ENCODE peak calls at places on chromosomes 7 and 10, in eight cellular contexts. One of them, this sample, is unnamed.

GRCh38 chr10:125023862-125024495 is 82.1 kb downstream of the ZRANB1 start:
- DNase-seq in body of pancreas: peak; percentile 70
- DNase-seq in prostate gland: peak; percentile 69
- DNase-seq in stomach: peak; percentile 66
- DNase-seq in H1: no peak
- DNase-seq in IMR-90: no peak
- DNase-seq in suprapubic skin: no peak
- DNase-seq in ovary: peak; percentile 82
- DNase-seq in this sample: no peak

GRCh38 chr7:150595361-150595760 is 28.2 kb downstream of the GIMAP4 start:
- DNase-seq in body of pancreas: no peak
- DNase-seq in prostate gland: no peak
- DNase-seq in stomach: no peak
- DNase-seq in H1: no peak
- DNase-seq in IMR-90: no peak
- DNase-seq in suprapubic skin: no peak
- DNase-seq in ovary: no peak
- DNase-seq in this sample: no peak

GRCh38 chr10:2935647-2936386 is 131.5 kb upstream of the PFKP start:
- DNase-seq in body of pancreas: no peak
- DNase-seq in prostate gland: no peak
- DNase-seq in stomach: no peak
- DNase-seq in H1: peak; percentile 43
- DNase-seq in IMR-90: no peak
- DNase-seq in suprapubic skin: no peak
- DNase-seq in ovary: no peak
- DNase-seq in this sample: peak; percentile 60

GRCh38 chr7:140923358-140924006 is 1.2 kb downstream of the BRAF start:
- DNase-seq in body of pancreas: peak; percentile 18
- DNase-seq in prostate gland: peak; percentile 10
- DNase-seq in stomach: no peak
- DNase-seq in H1: no peak
- DNase-seq in IMR-90: no peak
- DNase-seq in suprapubic skin: no peak
- DNase-seq in ovary: peak; percentile 19
- DNase-seq in this sample: no peak

GRCh38 chr10:86813101-86813500 is 56.7 kb downstream of the BMPR1A start:
- DNase-seq in body of pancreas: no peak
- DNase-seq in prostate gland: no peak
- DNase-seq in stomach: no peak
- DNase-seq in H1: no peak
- DNase-seq in IMR-90: no peak
- DNase-seq in suprapubic skin: no peak
- DNase-seq in ovary: no peak
- DNase-seq in this sample: no peak

GRCh38 chr10:114057845-114058244 is 14.2 kb downstream of the ADRB1 start:
- DNase-seq in body of pancreas: no peak
- DNase-seq in prostate gland: no peak
- DNase-seq in stomach: no peak
- DNase-seq in H1: no peak
- DNase-seq in IMR-90: no peak
- DNase-seq in suprapubic skin: no peak
- DNase-seq in ovary: no peak
- DNase-seq in this sample: no peak

GRCh38 chr7:36348256-36348655 is 41.4 kb upstream of the ANLN start:
- DNase-seq in body of pancreas: no peak
- DNase-seq in prostate gland: no peak
- DNase-seq in stomach: no peak
- DNase-seq in H1: no peak
- DNase-seq in IMR-90: peak; percentile 59
- DNase-seq in suprapubic skin: no peak
- DNase-seq in ovary: no peak
- DNase-seq in this sample: no peak

GRCh38 chr10:110228066-110228465 is 20.7 kb downstream of the MXI1 start:
- DNase-seq in body of pancreas: no peak
- DNase-seq in prostate gland: no peak
- DNase-seq in stomach: no peak
- DNase-seq in H1: no peak
- DNase-seq in IMR-90: no peak
- DNase-seq in suprapubic skin: no peak
- DNase-seq in ovary: no peak
- DNase-seq in this sample: no peak

GRCh38 chr7:26348987-26349809 is 57.5 kb downstream of the SNX10 start:
- DNase-seq in body of pancreas: no peak
- DNase-seq in prostate gland: no peak
- DNase-seq in stomach: no peak
- DNase-seq in H1: no peak
- DNase-seq in IMR-90: no peak
- DNase-seq in suprapubic skin: no peak
- DNase-seq in ovary: no peak
- DNase-seq in this sample: no peak

GRCh38 chr7:105013818-105014724 is at the start of gene KMT2E:
- DNase-seq in body of pancreas: peak; percentile 90
- DNase-seq in prostate gland: peak; percentile 82
- DNase-seq in stomach: peak; percentile 92
- DNase-seq in H1: peak; percentile 93
- DNase-seq in IMR-90: peak; percentile 77
- DNase-seq in suprapubic skin: peak; percentile 94
- DNase-seq in ovary: peak; percentile 93
- DNase-seq in this sample: peak; percentile 97
- TF ChIP-seq POLR2A in body of pancreas: peak; percentile 62
- TF ChIP-seq POLR2A in prostate gland: peak; percentile 57
- TF ChIP-seq POLR2A in stomach: no peak
- TF ChIP-seq POLR2A in H1: no peak
- TF ChIP-seq POLR2A in IMR-90: no peak
- TF ChIP-seq POLR2A in suprapubic skin: peak; percentile 95
- TF ChIP-seq POLR2A in ovary: peak; percentile 87
- TF ChIP-seq POLR2A in this sample: no peak

DNA sequence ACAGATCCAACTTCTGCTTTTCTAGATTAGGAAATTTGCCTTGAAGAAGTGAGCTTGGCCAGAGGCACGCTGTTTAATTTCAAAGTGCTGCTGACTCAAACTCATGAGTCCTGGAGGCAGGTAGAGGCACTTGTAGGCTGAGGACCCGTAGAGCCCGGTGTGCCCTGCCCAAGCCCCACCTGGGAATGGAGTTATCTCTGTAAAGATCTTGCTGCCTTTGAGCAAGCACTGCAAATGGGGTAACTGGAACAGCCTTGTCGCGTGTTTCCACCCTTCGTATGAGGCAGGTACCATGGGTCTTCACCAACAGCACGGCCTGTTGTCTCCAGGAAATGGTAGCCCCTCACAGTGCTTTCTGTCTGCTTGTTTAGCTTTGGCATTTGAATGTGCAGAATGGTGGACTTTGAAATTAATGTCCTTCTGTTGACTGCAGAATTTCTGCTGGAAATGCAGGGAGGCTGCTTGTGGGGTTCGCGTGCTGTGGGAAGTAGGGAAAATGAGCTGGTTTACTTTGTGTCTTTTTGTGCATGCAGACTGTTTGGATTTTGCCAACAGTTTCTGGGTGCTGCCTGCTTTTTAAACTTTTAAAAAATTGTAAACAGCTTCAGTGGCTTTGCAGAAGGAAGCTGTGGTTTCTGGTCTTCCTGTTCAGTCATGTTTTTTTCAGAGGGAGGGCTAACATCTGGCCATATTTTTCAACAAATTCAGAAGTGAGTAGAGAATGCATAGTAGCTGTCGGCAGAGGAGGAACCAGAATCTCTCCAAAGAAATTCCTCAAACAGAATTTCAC is 27.2 kb downstream of the CCM2 start:
- DNase-seq in body of pancreas: no peak
- DNase-seq in prostate gland: no peak
- DNase-seq in stomach: no peak
- DNase-seq in H1: no peak
- DNase-seq in IMR-90: peak; percentile 64
- DNase-seq in suprapubic skin: no peak
- DNase-seq in ovary: no peak
- DNase-seq in this sample: peak; percentile 41
- TF ChIP-seq POLR2A in body of pancreas: no peak
- TF ChIP-seq POLR2A in prostate gland: no peak
- TF ChIP-seq POLR2A in stomach: no peak
- TF ChIP-seq POLR2A in H1: no peak
- TF ChIP-seq POLR2A in IMR-90: no peak
- TF ChIP-seq POLR2A in suprapubic skin: no peak
- TF ChIP-seq POLR2A in ovary: no peak
- TF ChIP-seq POLR2A in this sample: no peak

GRCh38 chr10:16640153-16640552 is 118.5 kb upstream of the C1QL3 start:
- DNase-seq in body of pancreas: no peak
- DNase-seq in prostate gland: no peak
- DNase-seq in stomach: no peak
- DNase-seq in H1: no peak
- DNase-seq in IMR-90: no peak
- DNase-seq in suprapubic skin: no peak
- DNase-seq in ovary: no peak
- DNase-seq in this sample: no peak
- TF ChIP-seq POLR2A in body of pancreas: no peak
- TF ChIP-seq POLR2A in prostate gland: no peak
- TF ChIP-seq POLR2A in stomach: no peak
- TF ChIP-seq POLR2A in H1: no peak
- TF ChIP-seq POLR2A in IMR-90: no peak
- TF ChIP-seq POLR2A in suprapubic skin: no peak
- TF ChIP-seq POLR2A in ovary: no peak
- TF ChIP-seq POLR2A in this sample: no peak

GRCh38 chr10:97684866-97685394 is 2.1 kb downstream of the AVPI1 start:
- DNase-seq in body of pancreas: no peak
- DNase-seq in prostate gland: no peak
- DNase-seq in stomach: no peak
- DNase-seq in H1: no peak
- DNase-seq in IMR-90: peak; percentile 51
- DNase-seq in suprapubic skin: no peak
- DNase-seq in ovary: no peak
- DNase-seq in this sample: no peak

GRCh38 chr10:97685395-97685958 is 1.6 kb downstream of the AVPI1 start:
- DNase-seq in body of pancreas: peak; percentile 49
- DNase-seq in prostate gland: no peak
- DNase-seq in stomach: peak; percentile 55
- DNase-seq in H1: no peak
- DNase-seq in IMR-90: peak; percentile 58
- DNase-seq in suprapubic skin: no peak
- DNase-seq in ovary: peak; percentile 52
- DNase-seq in this sample: no peak

GRCh38 chr10:97682042-97682441 is 5.0 kb downstream of the AVPI1 start:
- DNase-seq in body of pancreas: no peak
- DNase-seq in prostate gland: no peak
- DNase-seq in stomach: no peak
- DNase-seq in H1: no peak
- DNase-seq in IMR-90: no peak
- DNase-seq in suprapubic skin: no peak
- DNase-seq in ovary: no peak
- DNase-seq in this sample: no peak

GRCh38 chr10:97686301-97686961 is 610 bp downstream of the AVPI1 start:
- DNase-seq in body of pancreas: no peak
- DNase-seq in prostate gland: no peak
- DNase-seq in stomach: no peak
- DNase-seq in H1: no peak
- DNase-seq in IMR-90: no peak
- DNase-seq in suprapubic skin: no peak
- DNase-seq in ovary: no peak
- DNase-seq in this sample: no peak

DNA sequence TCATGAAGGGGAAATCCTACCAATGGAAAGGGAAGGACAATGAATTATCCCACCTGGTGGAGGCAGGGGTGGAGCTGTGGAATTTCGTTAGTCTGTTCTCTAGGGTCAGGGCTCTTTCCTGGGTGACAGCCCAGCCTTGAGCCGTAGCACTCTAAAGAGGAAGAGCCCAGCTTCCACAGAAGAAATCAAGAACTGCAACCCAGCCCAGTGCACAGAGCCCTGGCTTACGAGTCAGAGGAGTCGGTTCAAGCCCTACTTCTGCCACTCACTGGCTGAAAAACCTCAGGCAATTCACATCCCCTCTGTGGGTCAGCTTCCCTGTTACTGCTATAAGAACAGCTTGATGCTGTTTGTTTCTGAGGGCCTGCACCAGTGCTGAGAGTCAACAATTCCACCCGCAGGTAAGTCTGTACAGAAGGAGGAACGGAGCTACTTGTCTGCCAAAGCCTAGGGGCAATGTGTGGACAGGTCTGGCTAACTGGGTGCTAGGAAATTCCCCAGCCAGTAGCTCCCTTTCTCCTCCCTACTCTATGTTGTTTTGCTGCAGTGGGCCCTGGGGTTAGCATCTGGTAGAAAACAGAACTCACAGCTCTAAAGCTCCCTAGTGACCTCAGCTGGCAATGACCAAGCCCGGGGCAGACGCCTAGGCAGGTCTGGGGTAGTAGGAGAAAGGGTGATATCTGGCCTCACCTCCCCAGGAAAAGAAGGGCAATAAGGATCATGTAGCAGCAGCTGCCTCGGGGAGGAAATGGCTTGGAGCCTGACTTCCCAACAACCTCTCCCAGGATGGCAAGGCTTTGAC is 3.3 kb downstream of the AVPI1 start:
- DNase-seq in body of pancreas: peak; percentile 49
- DNase-seq in prostate gland: no peak
- DNase-seq in stomach: peak; percentile 37
- DNase-seq in H1: no peak
- DNase-seq in IMR-90: peak; percentile 70
- DNase-seq in suprapubic skin: no peak
- DNase-seq in ovary: peak; percentile 31
- DNase-seq in this sample: no peak
- TF ChIP-seq POLR2A in body of pancreas: no peak
- TF ChIP-seq POLR2A in prostate gland: peak; percentile 5
- TF ChIP-seq POLR2A in stomach: no peak
- TF ChIP-seq POLR2A in H1: no peak
- TF ChIP-seq POLR2A in IMR-90: no peak
- TF ChIP-seq POLR2A in suprapubic skin: no peak
- TF ChIP-seq POLR2A in ovary: no peak
- TF ChIP-seq POLR2A in this sample: no peak

GRCh38 chr7:156505876-156506275 is 134.7 kb upstream of the RNF32 start:
- DNase-seq in body of pancreas: no peak
- DNase-seq in prostate gland: no peak
- DNase-seq in stomach: no peak
- DNase-seq in H1: no peak
- DNase-seq in IMR-90: no peak
- DNase-seq in suprapubic skin: no peak
- DNase-seq in ovary: no peak
- DNase-seq in this sample: no peak

GRCh38 chr7:156499247-156499881 is 141.2 kb upstream of the RNF32 start:
- DNase-seq in body of pancreas: no peak
- DNase-seq in prostate gland: no peak
- DNase-seq in stomach: no peak
- DNase-seq in H1: no peak
- DNase-seq in IMR-90: no peak
- DNase-seq in suprapubic skin: no peak
- DNase-seq in ovary: no peak
- DNase-seq in this sample: no peak

GRCh38 chr7:156504687-156505545 is 135.7 kb upstream of the RNF32 start:
- DNase-seq in body of pancreas: no peak
- DNase-seq in prostate gland: no peak
- DNase-seq in stomach: no peak
- DNase-seq in H1: peak; percentile 37
- DNase-seq in IMR-90: no peak
- DNase-seq in suprapubic skin: no peak
- DNase-seq in ovary: no peak
- DNase-seq in this sample: no peak

GRCh38 chr7:156503195-156503594 is 137.4 kb upstream of the RNF32 start:
- DNase-seq in body of pancreas: no peak
- DNase-seq in prostate gland: no peak
- DNase-seq in stomach: no peak
- DNase-seq in H1: no peak
- DNase-seq in IMR-90: peak; percentile 11
- DNase-seq in suprapubic skin: no peak
- DNase-seq in ovary: no peak
- DNase-seq in this sample: no peak

GRCh38 chr7:156504006-156504405 is 136.6 kb upstream of the RNF32 start:
- DNase-seq in body of pancreas: no peak
- DNase-seq in prostate gland: no peak
- DNase-seq in stomach: no peak
- DNase-seq in H1: no peak
- DNase-seq in IMR-90: no peak
- DNase-seq in suprapubic skin: no peak
- DNase-seq in ovary: no peak
- DNase-seq in this sample: no peak
- TF ChIP-seq POLR2A in body of pancreas: no peak
- TF ChIP-seq POLR2A in prostate gland: no peak
- TF ChIP-seq POLR2A in stomach: no peak
- TF ChIP-seq POLR2A in H1: no peak
- TF ChIP-seq POLR2A in IMR-90: no peak
- TF ChIP-seq POLR2A in suprapubic skin: no peak
- TF ChIP-seq POLR2A in ovary: no peak
- TF ChIP-seq POLR2A in this sample: no peak

This sample was measured in upper lobe of left lung.